ENCODE peak calls at places on chromosomes 3 and 15, in five cellular contexts. One of them, this sample, is unnamed.

GRCh38 chr3:168088106-168088722 is 7.5 kb downstream of the GOLIM4 start:
- DNase-seq in occipital lobe: no peak
- DNase-seq in endothelial cell: peak; percentile 30
- DNase-seq in T-helper 2 cell: peak; percentile 17
- DNase-seq in AG04450: no peak
- DNase-seq in this sample: no peak

GRCh38 chr3:188830955-188831354 is 340.8 kb upstream of the TPRG1 start:
- DNase-seq in occipital lobe: no peak
- DNase-seq in endothelial cell: no peak
- DNase-seq in T-helper 2 cell: no peak
- DNase-seq in AG04450: no peak
- DNase-seq in this sample: no peak

GRCh38 chr3:117692416-117692995 is 982.9 kb downstream of the TUSC7 start:
- DNase-seq in occipital lobe: no peak
- DNase-seq in endothelial cell: no peak
- DNase-seq in T-helper 2 cell: no peak
- DNase-seq in AG04450: peak; percentile 50
- DNase-seq in this sample: no peak

GRCh38 chr15:71116366-71116765 is 1.1 kb downstream of the THSD4 start:
- DNase-seq in occipital lobe: no peak
- DNase-seq in endothelial cell: no peak
- DNase-seq in T-helper 2 cell: no peak
- DNase-seq in AG04450: no peak
- DNase-seq in this sample: no peak

GRCh38 chr3:129663045-129663446 is 56.6 kb upstream of the PLXND1 start:
- DNase-seq in occipital lobe: no peak
- DNase-seq in endothelial cell: no peak
- DNase-seq in T-helper 2 cell: no peak
- DNase-seq in AG04450: no peak
- DNase-seq in this sample: no peak

GRCh38 chr15:63818191-63818590 is 15.6 kb downstream of the HERC1 start:
- DNase-seq in occipital lobe: no peak
- DNase-seq in endothelial cell: peak; percentile 33
- DNase-seq in T-helper 2 cell: no peak
- DNase-seq in AG04450: no peak
- DNase-seq in this sample: no peak

GRCh38 chr3:126134219-126134975 is 46.0 kb downstream of the ALDH1L1 start:
- DNase-seq in occipital lobe: peak; percentile 29
- DNase-seq in endothelial cell: peak; percentile 77
- DNase-seq in T-helper 2 cell: peak; percentile 37
- DNase-seq in AG04450: peak; percentile 8
- DNase-seq in this sample: no peak

GRCh38 chr3:100682056-100682853 is 27.0 kb upstream of the TFG start:
- DNase-seq in occipital lobe: no peak
- DNase-seq in endothelial cell: no peak
- DNase-seq in T-helper 2 cell: no peak
- DNase-seq in AG04450: no peak
- DNase-seq in this sample: no peak

GRCh38 chr3:17518189-17519059 is 224.0 kb downstream of the TBC1D5 start:
- DNase-seq in occipital lobe: no peak
- DNase-seq in endothelial cell: no peak
- DNase-seq in T-helper 2 cell: no peak
- DNase-seq in AG04450: no peak
- DNase-seq in this sample: no peak

GRCh38 chr3:178353292-178353814 is 182.9 kb upstream of the KCNMB2 start:
- DNase-seq in occipital lobe: no peak
- DNase-seq in endothelial cell: no peak
- DNase-seq in T-helper 2 cell: no peak
- DNase-seq in AG04450: no peak
- DNase-seq in this sample: no peak

GRCh38 chr3:58471025-58471887 is 20.6 kb upstream of the KCTD6 start:
- DNase-seq in occipital lobe: no peak
- DNase-seq in endothelial cell: no peak
- DNase-seq in T-helper 2 cell: peak; percentile 99
- DNase-seq in AG04450: peak; percentile 33
- DNase-seq in this sample: no peak

GRCh38 chr3:58202917-58203360 is 7.8 kb downstream of the DNASE1L3 start:
- DNase-seq in occipital lobe: no peak
- DNase-seq in endothelial cell: no peak
- DNase-seq in T-helper 2 cell: no peak
- DNase-seq in AG04450: no peak
- DNase-seq in this sample: no peak

GRCh38 chr3:8793242-8793641 is 23.8 kb upstream of the OXTR start:
- DNase-seq in occipital lobe: no peak
- DNase-seq in endothelial cell: no peak
- DNase-seq in T-helper 2 cell: no peak
- DNase-seq in AG04450: no peak
- DNase-seq in this sample: no peak

GRCh38 chr3:111737056-111737711 is 121.9 kb upstream of the PHLDB2 start:
- DNase-seq in occipital lobe: no peak
- DNase-seq in endothelial cell: no peak
- DNase-seq in T-helper 2 cell: no peak
- DNase-seq in AG04450: no peak
- DNase-seq in this sample: no peak

GRCh38 chr3:83034806-83035703 is 1273.6 kb upstream of the GBE1 start:
- DNase-seq in occipital lobe: no peak
- DNase-seq in endothelial cell: no peak
- DNase-seq in T-helper 2 cell: no peak
- DNase-seq in AG04450: no peak
- DNase-seq in this sample: no peak

GRCh38 chr3:8888296-8888915 is 74.9 kb downstream of the RAD18 start:
- DNase-seq in occipital lobe: no peak
- DNase-seq in endothelial cell: no peak
- DNase-seq in T-helper 2 cell: no peak
- DNase-seq in AG04450: peak; percentile 66
- DNase-seq in this sample: no peak

GRCh38 chr15:63950911-63951481 is 95.3 kb downstream of the DAPK2 start:
- DNase-seq in occipital lobe: no peak
- DNase-seq in endothelial cell: no peak
- DNase-seq in T-helper 2 cell: no peak
- DNase-seq in AG04450: peak; percentile 48
- DNase-seq in this sample: no peak

GRCh38 chr3:177833392-177833791 is 636.1 kb upstream of the TBL1XR1 start:
- DNase-seq in occipital lobe: no peak
- DNase-seq in endothelial cell: no peak
- DNase-seq in T-helper 2 cell: no peak
- DNase-seq in AG04450: no peak
- DNase-seq in this sample: no peak

GRCh38 chr3:28972921-28973320 is 307.9 kb upstream of the RBMS3 start:
- DNase-seq in occipital lobe: no peak
- DNase-seq in endothelial cell: no peak
- DNase-seq in T-helper 2 cell: no peak
- DNase-seq in AG04450: no peak
- DNase-seq in this sample: no peak

GRCh38 chr15:54374184-54374947 is 396.1 kb downstream of the UNC13C start:
- DNase-seq in occipital lobe: no peak
- DNase-seq in endothelial cell: no peak
- DNase-seq in T-helper 2 cell: no peak
- DNase-seq in AG04450: no peak
- DNase-seq in this sample: no peak

GRCh38 chr3:54198556-54198955 is 76.2 kb downstream of the CACNA2D3 start:
- DNase-seq in occipital lobe: no peak
- DNase-seq in endothelial cell: no peak
- DNase-seq in T-helper 2 cell: no peak
- DNase-seq in AG04450: no peak
- DNase-seq in this sample: no peak

GRCh38 chr3:16740531-16740930 is 135.3 kb upstream of the DAZL start:
- DNase-seq in occipital lobe: no peak
- DNase-seq in endothelial cell: no peak
- DNase-seq in T-helper 2 cell: no peak
- DNase-seq in AG04450: no peak
- DNase-seq in this sample: no peak

GRCh38 chr15:68333775-68334470 is 56.4 kb downstream of the FEM1B start:
- DNase-seq in occipital lobe: no peak
- DNase-seq in endothelial cell: no peak
- DNase-seq in T-helper 2 cell: no peak
- DNase-seq in AG04450: no peak
- DNase-seq in this sample: no peak

GRCh38 chr15:68401496-68402431 is 30.2 kb downstream of the ITGA11 start:
- DNase-seq in occipital lobe: no peak
- DNase-seq in endothelial cell: no peak
- DNase-seq in T-helper 2 cell: no peak
- DNase-seq in AG04450: no peak
- DNase-seq in this sample: no peak

GRCh38 chr3:127566801-127567200 is 23.7 kb downstream of the TPRA1 start:
- DNase-seq in occipital lobe: no peak
- DNase-seq in endothelial cell: no peak
- DNase-seq in T-helper 2 cell: no peak
- DNase-seq in AG04450: no peak
- DNase-seq in this sample: no peak

GRCh38 chr3:53074366-53074696 is 28.5 kb upstream of the SFMBT1 start:
- DNase-seq in occipital lobe: no peak
- DNase-seq in endothelial cell: no peak
- DNase-seq in T-helper 2 cell: no peak
- DNase-seq in AG04450: no peak
- DNase-seq in this sample: no peak